ENCODE peak calls at places on chromosomes 4 and X, in ten cellular contexts. Y is Caco-2, N is coronary artery, I is tibial nerve, U is hepatocyte, J is ovary, Z is ascending aorta, Q is HFF-Myc, C is HCT116, H is GM12864. V is an unnamed sample.

GRCh38 chr4:103171006-103171405 is 27.1 kb downstream of the CENPE start:
- DNase-seq in H (no peak), U (no peak), Y (no peak), J (no peak), C (no peak), N (no peak), Z (no peak), Q (no peak), I (no peak), V (no peak)

GRCh38 chr4:2284161-2284933 is 22.4 kb upstream of the MXD4 start:
- DNase-seq in C (no peak), U (no peak), N (no peak), Q (no peak), H (no peak), I (no peak), Z (peak; percentile 4), Y (no peak), J (peak; percentile 16), V (peak; percentile 22)

GRCh38 chrX:153477039-153477438 is 6.7 kb upstream of the HAUS7 start:
- DNase-seq in Y (no peak), J (no peak), U (peak; percentile 54), I (no peak), Q (peak; percentile 60), H (no peak), Z (no peak), C (no peak), N (no peak), V (no peak)

GRCh38 chr4:111630705-111631104 is 514.5 kb upstream of the FAM241A start:
- DNase-seq in I (no peak), Q (no peak), U (peak; percentile 48), C (peak; percentile 23), Z (no peak), N (no peak), Y (no peak), J (no peak), H (no peak), V (no peak)

GRCh38 chr4:83369825-83370639 is 35.4 kb upstream of the HPSE start:
- DNase-seq in H (no peak), Q (no peak), I (no peak), C (no peak), Y (no peak), N (no peak), Z (no peak), J (no peak), U (peak; percentile 11), V (no peak)

GRCh38 chrX:40552768-40553167 is 28.0 kb upstream of the ATP6AP2 start:
- DNase-seq in H (no peak), Y (no peak), I (no peak), U (no peak), J (no peak), N (no peak), Q (no peak), Z (no peak), C (no peak), V (no peak)

GRCh38 chr4:105092356-105092755 is 54.3 kb upstream of the TET2 start:
- DNase-seq in U (peak; percentile 9), Z (no peak), H (no peak), Q (peak; percentile 40), Y (no peak), I (no peak), N (no peak), C (no peak), J (no peak), V (no peak)

GRCh38 chr4:5826437-5827107 is 66.3 kb downstream of the CRMP1 start:
- DNase-seq in Q (no peak), I (no peak), Y (no peak), C (no peak), H (no peak), U (no peak), J (no peak), N (no peak), Z (no peak), V (no peak)

GRCh38 chr4:90051999-90052398 is 75.2 kb upstream of the CCSER1 start:
- DNase-seq in N (no peak), C (no peak), Y (no peak), J (no peak), H (no peak), I (no peak), Q (no peak), U (no peak), Z (no peak), V (no peak)

GRCh38 chrX:134764202-134764785 is 106.0 kb upstream of the PLAC1 start:
- DNase-seq in Z (no peak), U (no peak), Y (peak; percentile 36), N (no peak), C (peak; percentile 57), I (no peak), J (no peak), Q (no peak), H (peak; percentile 10), V (no peak)

GRCh38 chr4:6118201-6118600 is 82.1 kb downstream of the JAKMIP1 start:
- DNase-seq in Y (no peak), J (no peak), Z (no peak), H (no peak), Q (no peak), U (no peak), I (no peak), C (no peak), N (peak; percentile 26), V (no peak)

GRCh38 chrX:40402771-40403533 is 177.8 kb upstream of the ATP6AP2 start:
- DNase-seq in Z (no peak), Q (no peak), H (no peak), U (peak; percentile 68), N (peak; percentile 64), C (no peak), J (peak; percentile 38), I (peak; percentile 15), Y (no peak), V (no peak)

GRCh38 chr4:108204518-108204917 is 35.8 kb upstream of the LEF1 start:
- DNase-seq in Q (no peak), I (no peak), N (no peak), Y (no peak), J (no peak), U (no peak), C (no peak), Z (no peak), H (no peak), V (no peak)

GRCh38 chr4:127188847-127189246 is 443.9 kb upstream of the INTU start:
- DNase-seq in J (no peak), N (no peak), I (no peak), Y (no peak), H (no peak), Z (no peak), C (peak; percentile 7), Q (peak; percentile 32), U (no peak), V (no peak)

GRCh38 chr4:23789765-23790164 is 100.1 kb downstream of the PPARGC1A start:
- DNase-seq in Q (peak; percentile 10), I (peak; percentile 45), U (peak; percentile 10), N (peak; percentile 86), Z (no peak), H (no peak), C (no peak), Y (peak; percentile 33), J (peak; percentile 38), V (peak; percentile 47)

GRCh38 chr4:78616046-78616498 is 64.5 kb downstream of the ANXA3 start:
- DNase-seq in C (no peak), H (no peak), Z (no peak), Y (no peak), N (no peak), J (no peak), U (peak; percentile 60), I (no peak), Q (no peak), V (no peak)

GRCh38 chr4:46937493-46937892 is 28.4 kb upstream of the COX7B2 start:
- DNase-seq in Y (no peak), H (no peak), C (no peak), I (no peak), Q (no peak), Z (no peak), J (no peak), U (no peak), N (no peak), V (no peak)
- TF ChIP-seq CTCF in Y (peak; percentile 22), H (peak; percentile 30), C (no peak), I (no peak), Q (no peak), Z (no peak), J (no peak), U (peak; percentile 40), N (no peak), V (no peak)

DNA sequence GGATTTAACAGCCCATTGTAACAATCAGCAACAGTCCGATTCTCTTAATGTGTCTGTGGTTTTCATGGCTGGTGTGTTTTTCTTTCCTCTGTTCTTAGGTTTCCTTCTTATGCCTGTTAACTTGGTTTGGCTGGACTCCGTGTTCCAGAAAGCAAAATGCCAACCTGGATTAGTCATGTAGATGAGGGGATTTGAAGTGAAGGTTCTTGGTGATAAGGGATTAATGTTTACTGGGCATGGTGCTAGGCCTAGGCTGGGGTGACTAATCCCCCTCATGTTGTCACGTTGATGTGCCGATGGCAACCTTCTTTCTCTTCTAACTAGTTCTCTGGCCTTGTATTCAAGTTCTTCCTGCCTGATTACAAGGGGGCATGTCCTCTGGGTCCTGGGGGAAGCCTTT is 85.9 kb downstream of the REPS2 start:
- DNase-seq in Q (no peak), J (no peak), I (peak; percentile 14), Y (no peak), C (no peak), H (no peak), U (no peak), Z (peak; percentile 13), N (no peak), V (no peak)
- H3K4me3 ChIP-seq in Q (no peak overlapping the region), J (no peak overlapping the region), I (no peak overlapping the region), Y (no peak overlapping the region), C (no peak overlapping the region), H (no peak overlapping the region), U (no peak overlapping the region), Z (no peak overlapping the region), N (no peak overlapping the region), V (no peak overlapping the region)

GRCh38 chr4:77393981-77394380 is 211.6 kb upstream of the CXCL13 start:
- DNase-seq in N (no peak), H (no peak), Y (no peak), Z (no peak), J (no peak), Q (no peak), C (no peak), U (no peak), I (no peak), V (no peak)

GRCh38 chr4:77399831-77400230 is 205.8 kb upstream of the CXCL13 start:
- DNase-seq in J (no peak), C (no peak), Z (no peak), H (no peak), Y (no peak), U (no peak), Q (no peak), N (no peak), I (no peak), V (no peak)

DNA sequence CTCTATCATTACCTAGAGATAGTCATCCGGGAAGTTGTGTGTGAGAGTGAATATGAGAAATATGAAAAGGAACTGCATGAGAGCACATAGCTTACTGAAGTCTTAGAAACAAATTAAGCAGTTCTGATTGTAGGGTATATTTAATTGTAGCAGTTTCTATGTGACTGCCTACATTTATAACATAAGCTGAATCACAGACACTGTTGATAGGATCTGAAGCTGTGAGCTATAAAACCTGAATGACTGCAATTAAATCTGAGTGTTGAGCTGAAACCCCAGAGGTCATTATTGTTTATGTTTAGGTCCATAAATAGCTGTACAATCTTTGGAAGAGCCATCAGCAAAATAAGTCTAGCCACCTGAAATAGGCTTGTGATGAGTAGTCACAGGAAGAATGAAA is 210.1 kb upstream of the CXCL13 start:
- DNase-seq in J (no peak), Y (no peak), U (no peak), Z (no peak), H (no peak), I (no peak), Q (no peak), C (no peak), N (no peak), V (no peak)
- TF ChIP-seq CTCF in J (no peak), Y (no peak), U (no peak), Z (no peak), H (no peak), I (no peak), Q (no peak), C (no peak), N (no peak), V (no peak)

GRCh38 chr4:87529187-87529586 is at the start of gene SPARCL1:
- DNase-seq in J (peak; percentile 47), H (no peak), Z (no peak), Q (no peak), C (no peak), N (no peak), Y (no peak), U (peak; percentile 54), I (peak; percentile 42), V (no peak)
- H3K4me3 ChIP-seq in J (peak within 1 kb of the TSS; percentile 39), H (no peak within 1 kb of the TSS), Z (peak within 1 kb of the TSS; percentile 46), Q (no peak within 1 kb of the TSS), C (no peak within 1 kb of the TSS), N (peak within 1 kb of the TSS; percentile 71), Y (no peak within 1 kb of the TSS), U (no peak within 1 kb of the TSS), I (peak within 1 kb of the TSS; percentile 19), V (peak within 1 kb of the TSS; percentile 56)

V was measured in lower lobe of right lung.